ENCODE peak calls at places on chromosomes 7 and 10, in five cellular contexts. D is NCI-H510A; T is AG04450; Q is stimulated activated CD4-positive, alpha-beta T cell treated with anti-CD3 and anti-CD28 coated beads, Interleukin-12 subunit alpha, Interleukin-12 subunit beta, amount 100 ng/mL, for 4 hours; M is progenitor cell of endocrine pancreas. J is an unnamed sample.

GRCh38 chr7:24739306-24739705 is 18.0 kb downstream of the GSDME start:
- DNase-seq in M (no peak), T (no peak), Q (no peak), D (no peak), J (no peak)

GRCh38 chr7:106840342-106840741 is 24.7 kb upstream of the PIK3CG start:
- DNase-seq in D (no peak), Q (no peak), M (no peak), T (peak; percentile 26), J (no peak)

GRCh38 chr7:154840086-154840485 is 162.8 kb downstream of the PAXIP1 start:
- DNase-seq in D (no peak), Q (no peak), T (no peak), M (no peak), J (no peak)

GRCh38 chr10:11532329-11532728 is 79.1 kb downstream of the USP6NL start:
- DNase-seq in Q (no peak), M (no peak), T (no peak), D (no peak), J (no peak)

GRCh38 chr7:26029911-26030310 is 122.1 kb upstream of the NFE2L3 start:
- DNase-seq in M (no peak), D (no peak), T (no peak), Q (no peak), J (no peak)

GRCh38 chr7:20346577-20346976 is 15.9 kb downstream of the ITGB8 start:
- DNase-seq in D (no peak), M (no peak), Q (no peak), T (no peak), J (no peak)

GRCh38 chr7:44981035-44981706 is 2.4 kb upstream of the MYO1G start:
- DNase-seq in T (no peak), D (no peak), Q (peak; percentile 31), M (no peak), J (no peak)

GRCh38 chr7:148515728-148516715 is 74.5 kb upstream of the C7orf33 start:
- DNase-seq in D (no peak), M (no peak), T (no peak), Q (no peak), J (no peak)

GRCh38 chr10:104925232-104925851 is 284.3 kb downstream of the SORCS3 start:
- DNase-seq in D (no peak), Q (peak; percentile 12), T (no peak), M (peak; percentile 24), J (peak; percentile 33)

GRCh38 chr7:24378871-24379608 is 95.0 kb downstream of the NPY start:
- DNase-seq in D (no peak), T (peak; percentile 7), Q (no peak), M (no peak), J (no peak)